ENCODE peak calls at places on chromosomes 16 and 17, in four cellular contexts. B is neural progenitor cell, Y is HCT116, C is neuronal stem cell. V is an unnamed sample.

GRCh38 chr16:65375651-65376050 is 253.8 kb upstream of the CDH11 start:
- DNase-seq in B (no peak), Y (no peak), C (no peak), V (no peak)

GRCh38 chr17:38890410-38890746 is 20.5 kb downstream of the LASP1 start:
- DNase-seq in B (no peak), Y (no peak), C (no peak), V (no peak)

GRCh38 chr16:73949574-73950348 is 346.9 kb upstream of the PSMD7 start:
- DNase-seq in B (no peak), Y (no peak), C (no peak), V (no peak)

GRCh38 chr17:74150428-74151025 is 53.0 kb upstream of the RPL38 start:
- DNase-seq in B (no peak), Y (no peak), C (no peak), V (peak; percentile 47)

GRCh38 chr17:55433629-55434422 is 12.2 kb upstream of the MMD start:
- DNase-seq in B (no peak), Y (no peak), C (no peak), V (no peak)

GRCh38 chr16:66677836-66678235 is 18.7 kb downstream of the CMTM4 start:
- DNase-seq in B (no peak), Y (no peak), C (no peak), V (no peak)

GRCh38 chr17:9890124-9890523 is 14.9 kb downstream of the RCVRN start:
- DNase-seq in B (peak; percentile 75), Y (peak; percentile 43), C (peak; percentile 31), V (no peak)

GRCh38 chr16:54812229-54812628 is 118.4 kb upstream of the IRX5 start:
- DNase-seq in B (no peak), Y (no peak), C (no peak), V (no peak)

GRCh38 chr16:80346160-80346632 is 194.6 kb upstream of the DYNLRB2 start:
- DNase-seq in B (peak; percentile 70), Y (no peak), C (peak; percentile 38), V (no peak)

GRCh38 chr16:85607331-85607765 is 5.8 kb upstream of the GSE1 start:
- DNase-seq in B (peak; percentile 91), Y (no peak), C (peak; percentile 48), V (peak; percentile 65)
- H3K27ac ChIP-seq in B (peak overlapping the region; percentile 59), Y (no peak overlapping the region), C (no peak overlapping the region), V (no peak overlapping the region)

GRCh38 chr17:5861849-5862248 is 208.3 kb upstream of the WSCD1 start:
- DNase-seq in B (no peak), Y (no peak), C (no peak), V (no peak)
- H3K9ac ChIP-seq in B (no peak overlapping the region), Y (no peak overlapping the region), C (no peak overlapping the region), V (no peak overlapping the region)

GRCh38 chr17:78765821-78766220 is 16.3 kb downstream of the CYTH1 start:
- DNase-seq in B (no peak), Y (no peak), C (no peak), V (no peak)
- H3K27ac ChIP-seq in B (no peak overlapping the region), Y (no peak overlapping the region), C (no peak overlapping the region), V (no peak overlapping the region)

DNA sequence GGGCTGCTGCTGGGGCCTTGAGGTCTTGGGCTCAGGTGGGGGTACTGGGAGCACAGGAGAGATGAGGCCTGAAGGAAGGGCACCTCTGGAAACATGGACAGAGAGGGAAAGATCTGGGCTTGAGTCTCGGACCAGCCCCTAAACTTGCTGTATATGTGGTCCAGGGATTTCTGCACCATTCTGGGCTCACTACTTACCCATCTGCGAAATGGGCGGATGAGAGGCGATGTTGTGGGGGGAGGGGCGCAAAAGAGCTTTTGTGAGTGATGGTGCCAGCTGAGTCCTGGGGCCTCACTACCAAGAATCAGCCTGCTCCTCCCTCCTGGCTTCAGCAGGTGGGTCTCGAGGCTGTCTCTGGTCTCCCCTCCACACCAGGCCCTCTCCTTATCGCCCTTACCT is 285 bp downstream of the C17orf99 start:
- DNase-seq in B (no peak), Y (no peak), C (no peak), V (no peak)
- H3K9ac ChIP-seq in B (no peak overlapping the region), Y (no peak overlapping the region), C (no peak overlapping the region), V (no peak overlapping the region)

GRCh38 chr17:69117855-69118758 is 23.6 kb downstream of the ABCA6 start:
- DNase-seq in B (no peak), Y (no peak), C (no peak), V (no peak)

GRCh38 chr17:69123626-69124025 is 18.1 kb downstream of the ABCA6 start:
- DNase-seq in B (no peak), Y (no peak), C (no peak), V (no peak)

GRCh38 chr17:69122065-69122464 is 19.6 kb downstream of the ABCA6 start:
- DNase-seq in B (no peak), Y (no peak), C (no peak), V (no peak)
- H3K27ac ChIP-seq in B (no peak overlapping the region), Y (no peak overlapping the region), C (no peak overlapping the region), V (no peak overlapping the region)

GRCh38 chr17:62668091-62668804 is 40.8 kb downstream of the MRC2 start:
- DNase-seq in B (no peak), Y (no peak), C (no peak), V (no peak)
- H3K9ac ChIP-seq in B (no peak overlapping the region), Y (no peak overlapping the region), C (no peak overlapping the region), V (no peak overlapping the region)

GRCh38 chr16:31525113-31525512 is 2.6 kb upstream of the AHSP start:
- DNase-seq in B (no peak), Y (no peak), C (no peak), V (no peak)

GRCh38 chr16:31513884-31514283 is 5.7 kb upstream of the RUSF1 start:
- DNase-seq in B (no peak), Y (no peak), C (no peak), V (no peak)

GRCh38 chr16:31521368-31521767 is 6.3 kb upstream of the AHSP start:
- DNase-seq in B (no peak), Y (no peak), C (no peak), V (no peak)

GRCh38 chr16:31519746-31520145 is 8.0 kb upstream of the AHSP start:
- DNase-seq in B (peak; percentile 7), Y (no peak), C (no peak), V (no peak)
- H3K27ac ChIP-seq in B (no peak overlapping the region), Y (no peak overlapping the region), C (no peak overlapping the region), V (no peak overlapping the region)

DNA sequence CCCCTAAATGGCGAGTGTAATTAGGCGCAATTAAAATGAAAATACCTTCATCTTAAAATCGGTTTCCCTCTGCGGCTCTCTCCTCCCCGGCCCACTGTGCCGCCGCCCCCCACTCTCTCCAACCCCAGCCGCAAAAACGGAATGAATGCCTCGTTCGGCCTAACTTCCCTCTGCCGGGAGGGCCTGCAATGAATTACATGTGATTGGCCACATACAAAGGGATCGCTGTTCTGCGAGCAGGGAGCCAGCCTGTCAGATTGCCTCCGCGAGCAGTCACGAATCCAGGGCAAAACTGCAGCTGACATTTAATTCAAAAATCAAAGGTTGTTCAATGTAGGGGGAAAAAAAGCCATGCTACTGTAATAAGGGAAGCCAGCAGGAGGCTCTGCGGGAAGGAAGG is 85.0 kb downstream of the TBC1D16 start:
- DNase-seq in B (peak; percentile 85), Y (no peak), C (peak; percentile 61), V (peak; percentile 39)
- H3K9ac ChIP-seq in B (no peak overlapping the region), Y (no peak overlapping the region), C (no peak overlapping the region), V (peak overlapping the region; percentile 67)

GRCh38 chr16:72924918-72925630 is 122.9 kb downstream of the ZFHX3 start:
- DNase-seq in B (no peak), Y (no peak), C (no peak), V (no peak)
- H3K27ac ChIP-seq in B (no peak overlapping the region), Y (no peak overlapping the region), C (no peak overlapping the region), V (no peak overlapping the region)

V was measured in kidney.